ENCODE peak calls at places on chromosome 9, in nine cellular contexts. T is upper lobe of right lung; U is effector CD4-positive, alpha-beta T cell; C is heart right ventricle; O is AG09309; S is posterior cingulate gyrus; N is PC-9; B is esophagus squamous epithelium; R is AML-193. Y is an unnamed sample.

GRCh38 chr9:129052592-129052991 is 16.2 kb downstream of the MIGA2 start:
- DNase-seq in T (peak; percentile 93), U (no peak), C (peak; percentile 70), O (no peak), S (no peak), N (peak; percentile 99), B (no peak), R (no peak), Y (no peak)

GRCh38 chr9:113631093-113631765 is 167.7 kb downstream of the RGS3 start:
- DNase-seq in T (peak; percentile 47), U (no peak), C (no peak), O (no peak), S (no peak), N (no peak), B (no peak), R (no peak), Y (peak; percentile 39)

GRCh38 chr9:84759300-84759750 is 89.8 kb downstream of the NTRK2 start:
- DNase-seq in T (no peak), U (no peak), C (no peak), O (no peak), S (no peak), N (no peak), B (no peak), R (no peak), Y (no peak)

GRCh38 chr9:85884236-85884635 is 56.7 kb upstream of the NAA35 start:
- DNase-seq in T (no peak), U (no peak), C (no peak), O (peak; percentile 0), S (no peak), N (peak; percentile 7), B (no peak), R (no peak), Y (no peak)

GRCh38 chr9:72856985-72857631 is 95.7 kb downstream of the ALDH1A1 start:
- DNase-seq in T (no peak), U (no peak), C (peak; percentile 45), O (peak; percentile 41), S (peak; percentile 20), N (peak; percentile 42), B (no peak), R (peak; percentile 48), Y (no peak)

GRCh38 chr9:893843-894420 is 52.4 kb downstream of the DMRT1 start:
- DNase-seq in T (no peak), U (no peak), C (peak; percentile 13), O (peak; percentile 16), S (peak; percentile 39), N (peak; percentile 12), B (no peak), R (peak; percentile 74), Y (peak; percentile 76)

GRCh38 chr9:105447386-105447813 is 434 bp upstream of the FSD1L start:
- DNase-seq in T (no peak), U (no peak), C (peak; percentile 13), O (no peak), S (no peak), N (no peak), B (no peak), R (no peak), Y (no peak)

GRCh38 chr9:6538666-6539071 is 106.9 kb downstream of the GLDC start:
- DNase-seq in T (no peak), U (no peak), C (no peak), O (no peak), S (no peak), N (no peak), B (no peak), R (no peak), Y (no peak)

GRCh38 chr9:72396247-72397091 is 31.5 kb upstream of the ZFAND5 start:
- DNase-seq in T (no peak), U (no peak), C (no peak), O (no peak), S (no peak), N (peak; percentile 4), B (no peak), R (peak; percentile 86), Y (no peak)

GRCh38 chr9:95605826-95606555 is 89.2 kb upstream of the PTCH1 start:
- DNase-seq in T (no peak), U (no peak), C (no peak), O (no peak), S (no peak), N (no peak), B (no peak), R (no peak), Y (no peak)

GRCh38 chr9:109012009-109012875 is 1.1 kb downstream of the CTNNAL1 start:
- DNase-seq in T (peak; percentile 73), U (peak; percentile 45), C (peak; percentile 35), O (peak; percentile 91), S (peak; percentile 57), N (peak; percentile 87), B (no peak), R (peak; percentile 19), Y (no peak)

GRCh38 chr9:119963258-119963797 is 594.1 kb upstream of the BRINP1 start:
- DNase-seq in T (no peak), U (no peak), C (no peak), O (peak; percentile 97), S (no peak), N (no peak), B (no peak), R (no peak), Y (no peak)

GRCh38 chr9:98215266-98215665 is 22.8 kb upstream of the CORO2A start:
- DNase-seq in T (no peak), U (no peak), C (no peak), O (no peak), S (no peak), N (no peak), B (no peak), R (no peak), Y (no peak)

GRCh38 chr9:114223564-114224246 is 68.4 kb downstream of the COL27A1 start:
- DNase-seq in T (no peak), U (no peak), C (no peak), O (no peak), S (no peak), N (peak; percentile 15), B (no peak), R (no peak), Y (no peak)

GRCh38 chr9:112793213-112793810 is 42.8 kb downstream of the SNX30 start:
- DNase-seq in T (peak; percentile 83), U (peak; percentile 72), C (peak; percentile 36), O (no peak), S (peak; percentile 65), N (peak; percentile 71), B (no peak), R (peak; percentile 61), Y (peak; percentile 92)

GRCh38 chr9:26656003-26656940 is 236.3 kb downstream of the CAAP1 start:
- DNase-seq in T (no peak), U (no peak), C (no peak), O (no peak), S (peak; percentile 49), N (peak; percentile 1), B (no peak), R (peak; percentile 1), Y (no peak)

GRCh38 chr9:93010696-93011095 is 47.8 kb upstream of the SUSD3 start:
- DNase-seq in T (peak; percentile 57), U (no peak), C (no peak), O (no peak), S (no peak), N (no peak), B (no peak), R (no peak), Y (no peak)

GRCh38 chr9:107190031-107190935 is 92.8 kb upstream of the RAD23B start:
- DNase-seq in T (no peak), U (no peak), C (no peak), O (no peak), S (no peak), N (no peak), B (no peak), R (no peak), Y (no peak)

GRCh38 chr9:38339496-38339895 is 53.0 kb upstream of the ALDH1B1 start:
- DNase-seq in T (no peak), U (no peak), C (no peak), O (peak; percentile 59), S (peak; percentile 43), N (no peak), B (no peak), R (no peak), Y (no peak)

GRCh38 chr9:34179528-34180138 is 790 bp downstream of the UBAP1 start:
- DNase-seq in T (peak; percentile 46), U (no peak), C (no peak), O (peak; percentile 54), S (no peak), N (no peak), B (no peak), R (peak; percentile 30), Y (no peak)

GRCh38 chr9:95766906-95767305 is 108.6 kb upstream of the ERCC6L2 start:
- DNase-seq in T (no peak), U (no peak), C (no peak), O (no peak), S (no peak), N (no peak), B (no peak), R (no peak), Y (no peak)

GRCh38 chr9:75086443-75087278 is 1.3 kb downstream of the NMRK1 start:
- DNase-seq in T (peak; percentile 74), U (no peak), C (no peak), O (no peak), S (no peak), N (peak; percentile 25), B (no peak), R (no peak), Y (peak; percentile 78)

GRCh38 chr9:114114364-114114763 is 15.3 kb upstream of the KIF12 start:
- DNase-seq in T (no peak), U (no peak), C (no peak), O (no peak), S (no peak), N (no peak), B (no peak), R (no peak), Y (no peak)

GRCh38 chr9:27712826-27713225 is 139.5 kb upstream of the C9orf72 start:
- DNase-seq in T (no peak), U (no peak), C (no peak), O (no peak), S (no peak), N (no peak), B (no peak), R (no peak), Y (no peak)

GRCh38 chr9:137614631-137615386 is 4.0 kb upstream of the EHMT1 start:
- DNase-seq in T (no peak), U (no peak), C (no peak), O (no peak), S (no peak), N (no peak), B (no peak), R (no peak), Y (peak; percentile 75)

GRCh38 chr9:122256206-122256605 is 8.4 kb downstream of the RBM18 start:
- DNase-seq in T (no peak), U (no peak), C (no peak), O (no peak), S (no peak), N (no peak), B (no peak), R (no peak), Y (no peak)